ENCODE peak calls at places on chromosomes 1 and 21, in nine cellular contexts. One of them, this sample, is unnamed. For H3K9me3, the result is how much of the 10 kb centered on the place peaks cover.

GRCh38 chr1:207822602-207823451 is 71.0 kb downstream of the CD46 start:
- DNase-seq in mammary epithelial cell: no peak
- DNase-seq in fibroblast of lung: peak
- DNase-seq in left lung: peak
- DNase-seq in ovary: peak
- DNase-seq in upper lobe of right lung: peak
- DNase-seq in testis: peak
- DNase-seq in body of pancreas: peak
- DNase-seq in vagina: no peak
- DNase-seq in this sample: peak

GRCh38 chr1:88697503-88697902 is 13.4 kb downstream of the PKN2 start:
- DNase-seq in left lung: no peak
- DNase-seq in vagina: no peak
- DNase-seq in mammary epithelial cell: no peak
- DNase-seq in upper lobe of right lung: no peak
- DNase-seq in ovary: no peak
- DNase-seq in testis: no peak
- DNase-seq in fibroblast of lung: no peak
- DNase-seq in body of pancreas: no peak
- DNase-seq in this sample: no peak

GRCh38 chr1:208047476-208047934 is 136.6 kb upstream of the CD34 start:
- DNase-seq in left lung: peak
- DNase-seq in upper lobe of right lung: peak
- DNase-seq in testis: peak
- DNase-seq in fibroblast of lung: peak
- DNase-seq in ovary: peak
- DNase-seq in mammary epithelial cell: peak
- DNase-seq in vagina: no peak
- DNase-seq in body of pancreas: peak
- DNase-seq in this sample: peak

GRCh38 chr21:45347048-45347711 is 57.8 kb upstream of the COL18A1 start:
- DNase-seq in body of pancreas: no peak
- DNase-seq in ovary: no peak
- DNase-seq in fibroblast of lung: no peak
- DNase-seq in upper lobe of right lung: no peak
- DNase-seq in vagina: no peak
- DNase-seq in mammary epithelial cell: no peak
- DNase-seq in left lung: no peak
- DNase-seq in testis: no peak
- DNase-seq in this sample: peak

GRCh38 chr1:87252406-87252805 is 76.3 kb upstream of the LMO4 start:
- DNase-seq in testis: no peak
- DNase-seq in ovary: no peak
- DNase-seq in mammary epithelial cell: no peak
- DNase-seq in upper lobe of right lung: no peak
- DNase-seq in fibroblast of lung: peak
- DNase-seq in body of pancreas: no peak
- DNase-seq in left lung: no peak
- DNase-seq in vagina: no peak
- DNase-seq in this sample: no peak

GRCh38 chr1:80825067-80825466 is 975.7 kb upstream of the ADGRL2 start:
- DNase-seq in body of pancreas: no peak
- DNase-seq in left lung: no peak
- DNase-seq in testis: no peak
- DNase-seq in ovary: no peak
- DNase-seq in fibroblast of lung: no peak
- DNase-seq in upper lobe of right lung: no peak
- DNase-seq in mammary epithelial cell: no peak
- DNase-seq in vagina: no peak
- DNase-seq in this sample: no peak

GRCh38 chr1:179816196-179816960 is 61.2 kb downstream of the TOR1AIP2 start:
- DNase-seq in fibroblast of lung: peak
- DNase-seq in ovary: peak
- DNase-seq in left lung: no peak
- DNase-seq in testis: peak
- DNase-seq in mammary epithelial cell: no peak
- DNase-seq in upper lobe of right lung: no peak
- DNase-seq in body of pancreas: peak
- DNase-seq in vagina: no peak
- DNase-seq in this sample: peak

GRCh38 chr1:2598329-2598931 is 11.9 kb downstream of the PRXL2B start:
- DNase-seq in vagina: no peak
- DNase-seq in ovary: no peak
- DNase-seq in upper lobe of right lung: peak
- DNase-seq in mammary epithelial cell: no peak
- DNase-seq in body of pancreas: no peak
- DNase-seq in left lung: peak
- DNase-seq in fibroblast of lung: no peak
- DNase-seq in testis: no peak
- DNase-seq in this sample: no peak

GRCh38 chr1:228735871-228736586 is 750 bp downstream of the RHOU start:
- DNase-seq in upper lobe of right lung: peak
- DNase-seq in testis: peak
- DNase-seq in vagina: no peak
- DNase-seq in body of pancreas: peak
- DNase-seq in left lung: peak
- DNase-seq in fibroblast of lung: peak
- DNase-seq in ovary: peak
- DNase-seq in mammary epithelial cell: no peak
- DNase-seq in this sample: peak

GRCh38 chr1:2791027-2791760 is 10.3 kb downstream of the TTC34 start:
- DNase-seq in ovary: no peak
- DNase-seq in mammary epithelial cell: no peak
- DNase-seq in left lung: peak
- DNase-seq in testis: no peak
- DNase-seq in body of pancreas: no peak
- DNase-seq in vagina: no peak
- DNase-seq in fibroblast of lung: no peak
- DNase-seq in upper lobe of right lung: peak
- DNase-seq in this sample: no peak

GRCh38 chr1:203669739-203670138 is 43.1 kb downstream of the ATP2B4 start:
- DNase-seq in vagina: no peak
- DNase-seq in testis: no peak
- DNase-seq in body of pancreas: no peak
- DNase-seq in upper lobe of right lung: no peak
- DNase-seq in fibroblast of lung: peak
- DNase-seq in left lung: no peak
- DNase-seq in ovary: no peak
- DNase-seq in mammary epithelial cell: peak
- DNase-seq in this sample: no peak

GRCh38 chr1:180269848-180270766 is 40.0 kb downstream of the LHX4 start:
- DNase-seq in upper lobe of right lung: no peak
- DNase-seq in body of pancreas: peak
- DNase-seq in testis: no peak
- DNase-seq in vagina: peak
- DNase-seq in left lung: no peak
- DNase-seq in fibroblast of lung: no peak
- DNase-seq in mammary epithelial cell: no peak
- DNase-seq in ovary: no peak
- DNase-seq in this sample: no peak

GRCh38 chr1:24555591-24556413 is at the start of gene NCMAP:
- DNase-seq in upper lobe of right lung: peak
- DNase-seq in vagina: no peak
- DNase-seq in body of pancreas: peak
- DNase-seq in fibroblast of lung: no peak
- DNase-seq in testis: peak
- DNase-seq in left lung: peak
- DNase-seq in ovary: no peak
- DNase-seq in mammary epithelial cell: no peak
- DNase-seq in this sample: no peak

DNA sequence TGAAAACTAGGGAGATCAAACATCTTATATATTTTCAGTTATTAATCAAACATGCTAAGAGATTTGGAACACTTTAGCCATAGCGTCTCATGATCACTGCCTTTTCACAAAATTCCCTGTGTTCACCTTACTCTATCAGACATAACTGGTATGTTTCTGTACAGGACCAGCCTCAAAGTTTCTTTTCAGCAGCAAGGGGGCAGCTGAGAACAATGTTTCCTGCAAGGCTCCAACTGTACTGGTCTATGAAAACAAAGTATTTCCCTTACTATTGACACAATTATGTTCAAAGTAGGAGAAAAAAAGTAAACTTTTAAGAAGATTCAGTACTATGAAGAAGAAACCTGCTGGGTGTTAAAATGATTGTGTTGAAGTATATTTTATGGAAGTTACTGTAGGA is 98.5 kb downstream of the ATF6 start:
- DNase-seq in body of pancreas: no peak
- DNase-seq in left lung: no peak
- DNase-seq in fibroblast of lung: peak
- DNase-seq in upper lobe of right lung: no peak
- DNase-seq in vagina: no peak
- DNase-seq in ovary: no peak
- DNase-seq in mammary epithelial cell: no peak
- DNase-seq in testis: peak
- DNase-seq in this sample: no peak
- TF ChIP-seq CTCF in body of pancreas: no peak
- TF ChIP-seq CTCF in left lung: peak
- TF ChIP-seq CTCF in fibroblast of lung: peak
- TF ChIP-seq CTCF in upper lobe of right lung: peak
- TF ChIP-seq CTCF in vagina: no peak
- TF ChIP-seq CTCF in ovary: no peak
- TF ChIP-seq CTCF in mammary epithelial cell: peak
- TF ChIP-seq CTCF in testis: peak
- TF ChIP-seq CTCF in this sample: peak

DNA sequence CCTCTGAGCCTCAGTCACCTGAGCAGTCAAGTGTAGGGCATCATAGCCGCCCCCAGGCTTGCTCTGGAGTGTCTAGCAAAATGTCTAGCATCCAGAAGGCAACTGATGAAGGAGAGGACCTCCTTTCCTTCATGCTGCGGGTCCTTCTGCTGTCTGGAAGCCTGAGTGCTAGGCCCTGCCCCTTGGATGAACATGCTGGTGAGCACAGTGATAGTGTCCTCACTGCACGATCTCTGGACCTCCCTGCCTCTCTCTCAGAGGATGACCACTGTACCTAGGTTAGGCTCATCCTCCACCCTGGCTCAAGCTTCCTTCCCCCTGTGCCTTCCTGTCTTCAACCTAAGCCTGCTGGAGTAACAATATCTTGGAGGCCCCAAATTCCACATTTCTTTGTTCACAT is 128.6 kb downstream of the TENT5C start:
- DNase-seq in fibroblast of lung: no peak
- DNase-seq in body of pancreas: no peak
- DNase-seq in vagina: no peak
- DNase-seq in upper lobe of right lung: no peak
- DNase-seq in testis: no peak
- DNase-seq in ovary: no peak
- DNase-seq in mammary epithelial cell: no peak
- DNase-seq in left lung: no peak
- DNase-seq in this sample: no peak
- H3K9me3 ChIP-seq in fibroblast of lung: under half
- H3K9me3 ChIP-seq in body of pancreas: under half
- H3K9me3 ChIP-seq in vagina: under half
- H3K9me3 ChIP-seq in upper lobe of right lung: under half
- H3K9me3 ChIP-seq in testis: under half
- H3K9me3 ChIP-seq in ovary: under half
- H3K9me3 ChIP-seq in mammary epithelial cell: under half
- H3K9me3 ChIP-seq in left lung: under half
- H3K9me3 ChIP-seq in this sample: under half

GRCh38 chr1:226658538-226659125 is 80.5 kb downstream of the ITPKB start:
- DNase-seq in upper lobe of right lung: no peak
- DNase-seq in vagina: no peak
- DNase-seq in ovary: no peak
- DNase-seq in left lung: no peak
- DNase-seq in mammary epithelial cell: no peak
- DNase-seq in fibroblast of lung: no peak
- DNase-seq in testis: no peak
- DNase-seq in body of pancreas: no peak
- DNase-seq in this sample: peak

GRCh38 chr1:226659641-226660040 is 79.4 kb downstream of the ITPKB start:
- DNase-seq in left lung: no peak
- DNase-seq in testis: no peak
- DNase-seq in vagina: no peak
- DNase-seq in ovary: no peak
- DNase-seq in fibroblast of lung: no peak
- DNase-seq in body of pancreas: no peak
- DNase-seq in upper lobe of right lung: no peak
- DNase-seq in mammary epithelial cell: no peak
- DNase-seq in this sample: peak

GRCh38 chr1:226656601-226657277 is 82.3 kb downstream of the ITPKB start:
- DNase-seq in ovary: no peak
- DNase-seq in mammary epithelial cell: peak
- DNase-seq in fibroblast of lung: peak
- DNase-seq in body of pancreas: peak
- DNase-seq in upper lobe of right lung: no peak
- DNase-seq in testis: no peak
- DNase-seq in vagina: no peak
- DNase-seq in left lung: no peak
- DNase-seq in this sample: peak

GRCh38 chr1:226659136-226659535 is 79.9 kb downstream of the ITPKB start:
- DNase-seq in mammary epithelial cell: no peak
- DNase-seq in upper lobe of right lung: no peak
- DNase-seq in ovary: no peak
- DNase-seq in vagina: no peak
- DNase-seq in fibroblast of lung: no peak
- DNase-seq in left lung: no peak
- DNase-seq in testis: no peak
- DNase-seq in body of pancreas: no peak
- DNase-seq in this sample: no peak

DNA sequence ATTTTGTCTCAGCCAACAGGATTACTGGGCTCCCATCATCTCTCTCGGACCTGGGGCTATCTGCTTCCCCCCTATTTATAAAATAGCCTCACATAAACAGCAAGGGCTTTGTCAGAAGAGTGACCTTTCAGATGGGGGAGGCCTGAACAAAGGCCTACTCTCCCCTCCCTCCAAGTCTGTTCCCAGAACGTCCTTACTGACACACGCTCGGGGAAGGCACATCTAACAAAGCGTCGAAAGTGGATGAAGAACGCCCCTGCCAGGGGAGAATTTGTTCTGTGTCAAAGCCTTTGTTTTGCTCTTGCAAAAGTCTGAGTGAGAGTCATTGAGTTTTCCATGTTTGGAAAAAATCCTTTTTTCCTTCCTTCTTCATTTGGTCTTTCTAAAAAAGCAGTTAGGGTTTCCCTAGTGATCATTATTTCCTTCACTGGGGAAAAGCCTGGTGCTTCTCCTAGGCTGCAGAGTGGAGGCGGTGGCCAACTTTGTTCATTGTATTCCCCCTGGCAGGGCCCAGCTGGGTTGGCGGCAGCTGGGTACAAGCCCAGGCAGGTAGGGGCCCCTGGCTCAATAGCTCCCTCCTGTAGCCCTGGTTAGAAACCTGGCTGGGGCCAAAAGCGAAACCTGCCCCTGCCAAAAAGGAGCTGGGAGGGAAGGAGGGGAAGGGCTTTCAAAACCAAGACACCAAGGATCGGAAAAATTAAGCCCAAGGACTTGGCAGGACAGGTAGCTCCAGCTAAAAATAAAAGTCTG is 81.1 kb downstream of the ITPKB start:
- DNase-seq in left lung: no peak
- DNase-seq in testis: no peak
- DNase-seq in fibroblast of lung: no peak
- DNase-seq in body of pancreas: peak
- DNase-seq in upper lobe of right lung: no peak
- DNase-seq in vagina: no peak
- DNase-seq in mammary epithelial cell: peak
- DNase-seq in ovary: no peak
- DNase-seq in this sample: no peak
- H3K27ac ChIP-seq in left lung: no peak
- H3K27ac ChIP-seq in testis: no peak
- H3K27ac ChIP-seq in fibroblast of lung: peak
- H3K27ac ChIP-seq in body of pancreas: peak
- H3K27ac ChIP-seq in upper lobe of right lung: no peak
- H3K27ac ChIP-seq in vagina: peak
- H3K27ac ChIP-seq in mammary epithelial cell: peak
- H3K27ac ChIP-seq in ovary: no peak
- H3K27ac ChIP-seq in this sample: peak

GRCh38 chr1:223725578-223725977 is 13.2 kb downstream of the CAPN2 start:
- DNase-seq in mammary epithelial cell: no peak
- DNase-seq in upper lobe of right lung: no peak
- DNase-seq in vagina: no peak
- DNase-seq in fibroblast of lung: no peak
- DNase-seq in left lung: no peak
- DNase-seq in testis: no peak
- DNase-seq in body of pancreas: no peak
- DNase-seq in ovary: no peak
- DNase-seq in this sample: no peak
- TF ChIP-seq CTCF in mammary epithelial cell: no peak
- TF ChIP-seq CTCF in upper lobe of right lung: no peak
- TF ChIP-seq CTCF in vagina: no peak
- TF ChIP-seq CTCF in fibroblast of lung: no peak
- TF ChIP-seq CTCF in left lung: no peak
- TF ChIP-seq CTCF in testis: no peak
- TF ChIP-seq CTCF in body of pancreas: no peak
- TF ChIP-seq CTCF in ovary: no peak
- TF ChIP-seq CTCF in this sample: no peak

This sample was measured in psoas muscle.